ENCODE peak calls at places on chromosomes 11 and 22, in four cellular contexts. One of them, this sample, is unnamed.
A peak's percentile ranks its signal among the peaks of the same experiment; 100 is the strongest.

GRCh38 chr11:131693756-131694155 is 323.3 kb downstream of the NTM start:
- DNase-seq in HCT116: no peak
- DNase-seq in GM06990: no peak
- DNase-seq in dorsolateral prefrontal cortex: no peak
- DNase-seq in this sample: no peak

GRCh38 chr11:20162824-20163777 is 2.8 kb upstream of the DBX1 start:
- DNase-seq in HCT116: no peak
- DNase-seq in GM06990: no peak
- DNase-seq in dorsolateral prefrontal cortex: no peak
- DNase-seq in this sample: no peak

GRCh38 chr11:34349882-34350281 is 7.9 kb downstream of the ABTB2 start:
- DNase-seq in dorsolateral prefrontal cortex: no peak
- DNase-seq in HCT116: no peak
- DNase-seq in GM06990: no peak
- DNase-seq in this sample: no peak

GRCh38 chr11:48020092-48020755 is 39.9 kb downstream of the PTPRJ start:
- DNase-seq in dorsolateral prefrontal cortex: no peak
- DNase-seq in GM06990: peak; percentile 48
- DNase-seq in HCT116: no peak
- DNase-seq in this sample: peak; percentile 55

GRCh38 chr22:22037740-22038139 is 55.2 kb upstream of the TOP3B start:
- DNase-seq in HCT116: no peak
- DNase-seq in dorsolateral prefrontal cortex: no peak
- DNase-seq in GM06990: no peak
- DNase-seq in this sample: no peak

GRCh38 chr22:36374603-36375024 is 13.2 kb downstream of the MYH9 start:
- DNase-seq in HCT116: peak; percentile 80
- DNase-seq in GM06990: no peak
- DNase-seq in dorsolateral prefrontal cortex: no peak
- DNase-seq in this sample: no peak

GRCh38 chr22:37383342-37383741 is 43.9 kb downstream of the ELFN2 start:
- DNase-seq in dorsolateral prefrontal cortex: peak; percentile 54
- DNase-seq in GM06990: no peak
- DNase-seq in HCT116: no peak
- DNase-seq in this sample: no peak

GRCh38 chr11:38593649-38594048 is 1995.6 kb upstream of the RAG2 start:
- DNase-seq in HCT116: no peak
- DNase-seq in dorsolateral prefrontal cortex: no peak
- DNase-seq in GM06990: no peak
- DNase-seq in this sample: no peak

GRCh38 chr22:21000215-21000986 is 1.5 kb downstream of the THAP7 start:
- DNase-seq in GM06990: no peak
- DNase-seq in dorsolateral prefrontal cortex: no peak
- DNase-seq in HCT116: no peak
- DNase-seq in this sample: no peak

GRCh38 chr22:22791438-22792181 is 96.0 kb upstream of the IGLL5 start:
- DNase-seq in dorsolateral prefrontal cortex: no peak
- DNase-seq in GM06990: no peak
- DNase-seq in HCT116: no peak
- DNase-seq in this sample: no peak

GRCh38 chr22:23253475-23254055 is 73.3 kb downstream of the BCR start:
- DNase-seq in HCT116: no peak
- DNase-seq in GM06990: no peak
- DNase-seq in dorsolateral prefrontal cortex: no peak
- DNase-seq in this sample: no peak

GRCh38 chr22:21996175-21996574 is 13.6 kb upstream of the TOP3B start:
- DNase-seq in GM06990: no peak
- DNase-seq in HCT116: no peak
- DNase-seq in dorsolateral prefrontal cortex: no peak
- DNase-seq in this sample: no peak

GRCh38 chr22:50309601-50309991 is 2.1 kb upstream of the PLXNB2 start:
- DNase-seq in dorsolateral prefrontal cortex: no peak
- DNase-seq in GM06990: peak; percentile 8
- DNase-seq in HCT116: no peak
- DNase-seq in this sample: no peak

GRCh38 chr11:17156283-17156682 is 51.5 kb downstream of the PIK3C2A start:
- DNase-seq in GM06990: no peak
- DNase-seq in dorsolateral prefrontal cortex: no peak
- DNase-seq in HCT116: no peak
- DNase-seq in this sample: no peak

GRCh38 chr22:31604137-31604705 is 57.8 kb downstream of the PISD start:
- DNase-seq in GM06990: no peak
- DNase-seq in HCT116: no peak
- DNase-seq in dorsolateral prefrontal cortex: no peak
- DNase-seq in this sample: no peak

GRCh38 chr11:3132271-3132781 is 32.8 kb downstream of the OSBPL5 start:
- DNase-seq in HCT116: no peak
- DNase-seq in GM06990: no peak
- DNase-seq in dorsolateral prefrontal cortex: peak; percentile 8
- DNase-seq in this sample: no peak

GRCh38 chr11:27635567-27636037 is 64.7 kb downstream of the BDNF start:
- DNase-seq in GM06990: no peak
- DNase-seq in dorsolateral prefrontal cortex: no peak
- DNase-seq in HCT116: no peak
- DNase-seq in this sample: no peak

GRCh38 chr11:92225206-92225562 is 566 bp downstream of the FAT3 start:
- DNase-seq in GM06990: no peak
- DNase-seq in HCT116: no peak
- DNase-seq in dorsolateral prefrontal cortex: no peak
- DNase-seq in this sample: no peak

GRCh38 chr11:116840224-116840745 is 2.9 kb upstream of the APOA1 start:
- DNase-seq in HCT116: no peak
- DNase-seq in dorsolateral prefrontal cortex: peak; percentile 58
- DNase-seq in GM06990: no peak
- DNase-seq in this sample: peak; percentile 35

GRCh38 chr11:11532574-11532973 is 89.2 kb downstream of the GALNT18 start:
- DNase-seq in GM06990: no peak
- DNase-seq in dorsolateral prefrontal cortex: no peak
- DNase-seq in HCT116: no peak
- DNase-seq in this sample: no peak

GRCh38 chr22:25067851-25068421 is 115.4 kb downstream of the KIAA1671 start:
- DNase-seq in dorsolateral prefrontal cortex: peak; percentile 76
- DNase-seq in GM06990: no peak
- DNase-seq in HCT116: no peak
- DNase-seq in this sample: no peak

GRCh38 chr11:235998-236773 is at the start of gene SIRT3:
- DNase-seq in dorsolateral prefrontal cortex: peak; percentile 79
- DNase-seq in GM06990: peak; percentile 82
- DNase-seq in HCT116: peak; percentile 73
- DNase-seq in this sample: peak; percentile 94

GRCh38 chr11:60756307-60757032 is at the start of gene MS4A15:
- DNase-seq in HCT116: peak; percentile 29
- DNase-seq in dorsolateral prefrontal cortex: no peak
- DNase-seq in GM06990: no peak
- DNase-seq in this sample: peak; percentile 75

GRCh38 chr11:61138940-61139339 is 22.3 kb downstream of the VPS37C start:
- DNase-seq in GM06990: no peak
- DNase-seq in dorsolateral prefrontal cortex: peak; percentile 16
- DNase-seq in HCT116: no peak
- DNase-seq in this sample: no peak

GRCh38 chr11:122108192-122108799 is 7.7 kb downstream of the BLID start:
- DNase-seq in dorsolateral prefrontal cortex: no peak
- DNase-seq in HCT116: peak; percentile 57
- DNase-seq in GM06990: no peak
- DNase-seq in this sample: peak; percentile 54

GRCh38 chr11:78685156-78685555 is 110.5 kb upstream of the NARS2 start:
- DNase-seq in dorsolateral prefrontal cortex: no peak
- DNase-seq in GM06990: no peak
- DNase-seq in HCT116: no peak
- DNase-seq in this sample: no peak

GRCh38 chr11:45889966-45890365 is 4.5 kb downstream of the MAPK8IP1 start:
- DNase-seq in GM06990: no peak
- DNase-seq in HCT116: no peak
- DNase-seq in dorsolateral prefrontal cortex: no peak
- DNase-seq in this sample: no peak

GRCh38 chr11:121864660-121865059 is 251.4 kb downstream of the BLID start:
- DNase-seq in dorsolateral prefrontal cortex: no peak
- DNase-seq in HCT116: no peak
- DNase-seq in GM06990: no peak
- DNase-seq in this sample: no peak

GRCh38 chr11:129928923-129929692 is 33.7 kb upstream of the NFRKB start:
- DNase-seq in GM06990: no peak
- DNase-seq in HCT116: no peak
- DNase-seq in dorsolateral prefrontal cortex: no peak
- DNase-seq in this sample: no peak

GRCh38 chr11:27277843-27278242 is 85.2 kb downstream of the CCDC34 start:
- DNase-seq in GM06990: no peak
- DNase-seq in HCT116: no peak
- DNase-seq in dorsolateral prefrontal cortex: no peak
- DNase-seq in this sample: no peak

GRCh38 chr22:22789922-22790845 is 97.4 kb upstream of the IGLL5 start:
- DNase-seq in GM06990: no peak
- DNase-seq in HCT116: no peak
- DNase-seq in dorsolateral prefrontal cortex: no peak
- DNase-seq in this sample: no peak

GRCh38 chr11:46330887-46331652 is 16.2 kb upstream of the DGKZ start:
- DNase-seq in HCT116: no peak
- DNase-seq in dorsolateral prefrontal cortex: no peak
- DNase-seq in GM06990: no peak
- DNase-seq in this sample: no peak

GRCh38 chr22:39490135-39490798 is 11.8 kb upstream of the MIEF1 start:
- DNase-seq in GM06990: no peak
- DNase-seq in HCT116: peak; percentile 79
- DNase-seq in dorsolateral prefrontal cortex: peak; percentile 87
- DNase-seq in this sample: peak; percentile 85

GRCh38 chr22:29154364-29155048 is 51.2 kb upstream of the EMID1 start:
- DNase-seq in dorsolateral prefrontal cortex: peak; percentile 87
- DNase-seq in HCT116: peak; percentile 34
- DNase-seq in GM06990: peak; percentile 73
- DNase-seq in this sample: peak; percentile 72

GRCh38 chr22:29157759-29158535 is 47.7 kb upstream of the EMID1 start:
- DNase-seq in HCT116: peak; percentile 15
- DNase-seq in GM06990: no peak
- DNase-seq in dorsolateral prefrontal cortex: no peak
- DNase-seq in this sample: peak; percentile 50

GRCh38 chr22:29158546-29158945 is 47.1 kb upstream of the EMID1 start:
- DNase-seq in GM06990: no peak
- DNase-seq in dorsolateral prefrontal cortex: no peak
- DNase-seq in HCT116: no peak
- DNase-seq in this sample: no peak

GRCh38 chr22:29155966-29156365 is 49.7 kb upstream of the EMID1 start:
- DNase-seq in GM06990: no peak
- DNase-seq in dorsolateral prefrontal cortex: no peak
- DNase-seq in HCT116: no peak
- DNase-seq in this sample: no peak

GRCh38 chr22:29156507-29156906 is 49.2 kb upstream of the EMID1 start:
- DNase-seq in GM06990: no peak
- DNase-seq in dorsolateral prefrontal cortex: no peak
- DNase-seq in HCT116: no peak
- DNase-seq in this sample: peak; percentile 60
- TF ChIP-seq CTCF in GM06990: peak; percentile 47
- TF ChIP-seq CTCF in dorsolateral prefrontal cortex: no peak
- TF ChIP-seq CTCF in HCT116: no peak
- TF ChIP-seq CTCF in this sample: no peak

GRCh38 chr11:57335023-57335342 is 709 bp downstream of the SSRP1 start:
- DNase-seq in GM06990: no peak
- DNase-seq in dorsolateral prefrontal cortex: no peak
- DNase-seq in HCT116: no peak
- DNase-seq in this sample: no peak

GRCh38 chr11:57332694-57333440 is 2.8 kb downstream of the SSRP1 start:
- DNase-seq in HCT116: no peak
- DNase-seq in GM06990: no peak
- DNase-seq in dorsolateral prefrontal cortex: no peak
- DNase-seq in this sample: no peak

GRCh38 chr11:57335343-57336110 is at the start of gene SSRP1:
- DNase-seq in HCT116: peak; percentile 72
- DNase-seq in dorsolateral prefrontal cortex: peak; percentile 92
- DNase-seq in GM06990: peak; percentile 85
- DNase-seq in this sample: peak; percentile 94

GRCh38 chr11:57330029-57330428 is 5.3 kb upstream of the TNKS1BP1 start:
- DNase-seq in HCT116: no peak
- DNase-seq in dorsolateral prefrontal cortex: no peak
- DNase-seq in GM06990: no peak
- DNase-seq in this sample: peak; percentile 36

GRCh38 chr11:57331720-57332119 is 4.0 kb downstream of the SSRP1 start:
- DNase-seq in HCT116: no peak
- DNase-seq in dorsolateral prefrontal cortex: no peak
- DNase-seq in GM06990: no peak
- DNase-seq in this sample: no peak
- H3K4me3 ChIP-seq in HCT116: no peak overlapping the region
- H3K4me3 ChIP-seq in dorsolateral prefrontal cortex: no peak overlapping the region
- H3K4me3 ChIP-seq in GM06990: no peak overlapping the region
- H3K4me3 ChIP-seq in this sample: no peak overlapping the region

GRCh38 chr11:124643605-124644425 is 21.2 kb downstream of the TBRG1 start:
- DNase-seq in dorsolateral prefrontal cortex: no peak
- DNase-seq in HCT116: no peak
- DNase-seq in GM06990: no peak
- DNase-seq in this sample: no peak
- TF ChIP-seq CTCF in dorsolateral prefrontal cortex: no peak
- TF ChIP-seq CTCF in HCT116: no peak
- TF ChIP-seq CTCF in GM06990: no peak
- TF ChIP-seq CTCF in this sample: no peak

GRCh38 chr11:69013009-69013951 is at the start of gene MRGPRF:
- DNase-seq in HCT116: no peak
- DNase-seq in GM06990: no peak
- DNase-seq in dorsolateral prefrontal cortex: peak; percentile 58
- DNase-seq in this sample: no peak

GRCh38 chr11:69012092-69013008 is 696 bp downstream of the MRGPRF start:
- DNase-seq in dorsolateral prefrontal cortex: no peak
- DNase-seq in HCT116: no peak
- DNase-seq in GM06990: no peak
- DNase-seq in this sample: no peak

GRCh38 chr11:69010964-69011623 is 2.0 kb downstream of the MRGPRF start:
- DNase-seq in dorsolateral prefrontal cortex: peak; percentile 75
- DNase-seq in GM06990: peak; percentile 39
- DNase-seq in HCT116: peak; percentile 47
- DNase-seq in this sample: no peak

GRCh38 chr11:69010361-69010891 is 2.6 kb downstream of the MRGPRF start:
- DNase-seq in dorsolateral prefrontal cortex: no peak
- DNase-seq in GM06990: no peak
- DNase-seq in HCT116: no peak
- DNase-seq in this sample: no peak

GRCh38 chr11:69011624-69012091 is 1.4 kb downstream of the MRGPRF start:
- DNase-seq in GM06990: no peak
- DNase-seq in dorsolateral prefrontal cortex: no peak
- DNase-seq in HCT116: no peak
- DNase-seq in this sample: no peak
- H3K4me3 ChIP-seq in GM06990: no peak overlapping the region
- H3K4me3 ChIP-seq in dorsolateral prefrontal cortex: peak overlapping the region; percentile 58
- H3K4me3 ChIP-seq in HCT116: no peak overlapping the region
- H3K4me3 ChIP-seq in this sample: no peak overlapping the region